ENCODE peak calls at places on chromosomes 4 and X, in four cellular contexts. C is lower lobe of right lung; E is CD4-positive, alpha-beta T cell; G is SK-N-MC. J is an unnamed sample.

GRCh38 chrX:51894697-51895336 is 1.4 kb downstream of the MAGED1 start:
- DNase-seq in C (no peak), G (no peak), E (no peak), J (no peak)

GRCh38 chr4:166091914-166092510 is 219.0 kb downstream of the TLL1 start:
- DNase-seq in C (no peak), E (no peak), G (peak), J (no peak)

GRCh38 chr4:93203708-93204107 is 624.8 kb upstream of the ATOH1 start:
- DNase-seq in E (no peak), G (no peak), C (no peak), J (no peak)

GRCh38 chr4:112099701-112100289 is 45.5 kb upstream of the FAM241A start:
- DNase-seq in E (no peak), C (no peak), G (peak), J (no peak)

GRCh38 chr4:55729306-55730142 is 90.1 kb upstream of the EXOC1L start:
- DNase-seq in E (no peak), C (no peak), G (no peak), J (no peak)

GRCh38 chrX:133586443-133586842 is 171.2 kb upstream of the GPC4 start:
- DNase-seq in G (no peak), E (no peak), C (no peak), J (no peak)

GRCh38 chr4:136867465-136867864 is 664.8 kb downstream of the PCDH18 start:
- DNase-seq in E (no peak), G (no peak), C (no peak), J (no peak)

GRCh38 chr4:87228561-87228860 is 8.1 kb upstream of the KLHL8 start:
- DNase-seq in G (no peak), C (no peak), E (no peak), J (no peak)

GRCh38 chr4:70930530-70931256 is 28.5 kb downstream of the MOB1B start:
- DNase-seq in E (no peak), C (no peak), G (no peak), J (no peak)

GRCh38 chr4:115514675-115515074 is 401.3 kb upstream of the NDST4 start:
- DNase-seq in C (no peak), G (no peak), E (no peak), J (no peak)

GRCh38 chr4:139297001-139297410 is 4.3 kb upstream of the NAA15 start:
- DNase-seq in E (no peak), C (no peak), G (no peak), J (no peak)

GRCh38 chr4:1405636-1406415 is 416 bp downstream of the NKX1-1 start:
- DNase-seq in C (peak), E (no peak), G (no peak), J (peak)

GRCh38 chr4:1244081-1244977 is 4.6 kb downstream of the CTBP1 start:
- DNase-seq in G (no peak), E (no peak), C (no peak), J (peak)

GRCh38 chr4:146192060-146192459 is 16.5 kb downstream of the LSM6 start:
- DNase-seq in C (no peak), E (no peak), G (no peak), J (no peak)

GRCh38 chrX:265502-265901 is 15.7 kb upstream of the PLCXD1 start:
- DNase-seq in E (no peak), G (no peak), C (no peak), J (no peak)

GRCh38 chr4:37446016-37446415 is 201.5 kb downstream of the NWD2 start:
- DNase-seq in G (no peak), C (no peak), E (no peak), J (no peak)

GRCh38 chrX:20595928-20596550 is 329.3 kb upstream of the RPS6KA3 start:
- DNase-seq in C (no peak), E (no peak), G (no peak), J (no peak)

GRCh38 chr4:105329081-105329480 is 144.8 kb downstream of the PPA2 start:
- DNase-seq in G (no peak), C (no peak), E (no peak), J (no peak)

GRCh38 chr4:118964891-118965411 is 76.3 kb downstream of the SYNPO2 start:
- DNase-seq in C (no peak), E (no peak), G (no peak), J (no peak)